ENCODE peak calls at places on chromosomes 16 and 17, in four cellular contexts. One of them, this sample, is unnamed.

GRCh38 chr17:79775635-79776034 is 2.3 kb upstream of the CBX2 start:
- DNase-seq in NCI-H460: peak
- DNase-seq in choroid plexus epithelial cell: no peak
- DNase-seq in B cell: no peak
- DNase-seq in this sample: no peak

GRCh38 chr16:2250652-2251280 is 621 bp downstream of the ECI1 start:
- DNase-seq in NCI-H460: no peak
- DNase-seq in choroid plexus epithelial cell: peak
- DNase-seq in B cell: peak
- DNase-seq in this sample: peak

GRCh38 chr16:46885960-46886763 is 2.0 kb downstream of the GPT2 start:
- DNase-seq in NCI-H460: no peak
- DNase-seq in choroid plexus epithelial cell: peak
- DNase-seq in B cell: no peak
- DNase-seq in this sample: peak

GRCh38 chr16:19375561-19376158 is 42.0 kb upstream of the TMC5 start:
- DNase-seq in NCI-H460: peak
- DNase-seq in choroid plexus epithelial cell: peak
- DNase-seq in B cell: peak
- DNase-seq in this sample: peak

GRCh38 chr16:82185012-82185411 is 15.0 kb upstream of the MPHOSPH6 start:
- DNase-seq in NCI-H460: no peak
- DNase-seq in choroid plexus epithelial cell: no peak
- DNase-seq in B cell: no peak
- DNase-seq in this sample: no peak

GRCh38 chr16:47574091-47575054 is 113.2 kb downstream of the PHKB start:
- DNase-seq in NCI-H460: no peak
- DNase-seq in choroid plexus epithelial cell: peak
- DNase-seq in B cell: no peak
- DNase-seq in this sample: peak

GRCh38 chr17:8956521-8956920 is 9.0 kb downstream of the PIK3R5 start:
- DNase-seq in NCI-H460: no peak
- DNase-seq in choroid plexus epithelial cell: no peak
- DNase-seq in B cell: no peak
- DNase-seq in this sample: no peak

GRCh38 chr16:71610936-71611871 is 14.8 kb upstream of the MARVELD3 start:
- DNase-seq in NCI-H460: peak
- DNase-seq in choroid plexus epithelial cell: peak
- DNase-seq in B cell: peak
- DNase-seq in this sample: peak

GRCh38 chr17:71269201-71269600 is 851.6 kb upstream of the SOX9 start:
- DNase-seq in NCI-H460: no peak
- DNase-seq in choroid plexus epithelial cell: no peak
- DNase-seq in B cell: no peak
- DNase-seq in this sample: no peak

GRCh38 chr17:34303606-34304005 is 15.6 kb upstream of the CCL8 start:
- DNase-seq in NCI-H460: no peak
- DNase-seq in choroid plexus epithelial cell: no peak
- DNase-seq in B cell: no peak
- DNase-seq in this sample: no peak

GRCh38 chr17:213286-214105 is 32.0 kb upstream of the DOC2B start:
- DNase-seq in NCI-H460: no peak
- DNase-seq in choroid plexus epithelial cell: no peak
- DNase-seq in B cell: no peak
- DNase-seq in this sample: no peak

GRCh38 chr16:89827383-89828198 is 684 bp upstream of the SPIRE2 start:
- DNase-seq in NCI-H460: peak
- DNase-seq in choroid plexus epithelial cell: peak
- DNase-seq in B cell: no peak
- DNase-seq in this sample: peak

GRCh38 chr16:27429981-27430441 is 28.0 kb downstream of the IL21R start:
- DNase-seq in NCI-H460: no peak
- DNase-seq in choroid plexus epithelial cell: no peak
- DNase-seq in B cell: no peak
- DNase-seq in this sample: no peak

GRCh38 chr16:25027781-25028180 is 12.6 kb upstream of the ARHGAP17 start:
- DNase-seq in NCI-H460: no peak
- DNase-seq in choroid plexus epithelial cell: no peak
- DNase-seq in B cell: no peak
- DNase-seq in this sample: no peak

GRCh38 chr16:49876716-49877129 is 20.8 kb upstream of the ZNF423 start:
- DNase-seq in NCI-H460: no peak
- DNase-seq in choroid plexus epithelial cell: peak
- DNase-seq in B cell: peak
- DNase-seq in this sample: peak

GRCh38 chr17:41377546-41377945 is 4.6 kb downstream of the KRT34 start:
- DNase-seq in NCI-H460: no peak
- DNase-seq in choroid plexus epithelial cell: peak
- DNase-seq in B cell: no peak
- DNase-seq in this sample: peak

GRCh38 chr17:7889166-7889584 is 586 bp downstream of the CHD3 start:
- DNase-seq in NCI-H460: peak
- DNase-seq in choroid plexus epithelial cell: peak
- DNase-seq in B cell: no peak
- DNase-seq in this sample: peak

GRCh38 chr16:71645450-71645849 is 19.5 kb downstream of the MARVELD3 start:
- DNase-seq in NCI-H460: peak
- DNase-seq in choroid plexus epithelial cell: peak
- DNase-seq in B cell: no peak
- DNase-seq in this sample: peak

GRCh38 chr16:48105456-48105855 is 50.3 kb downstream of the ABCC12 start:
- DNase-seq in NCI-H460: no peak
- DNase-seq in choroid plexus epithelial cell: no peak
- DNase-seq in B cell: no peak
- DNase-seq in this sample: no peak

GRCh38 chr17:2996208-2996855 is 67.1 kb downstream of the OR1D5 start:
- DNase-seq in NCI-H460: no peak
- DNase-seq in choroid plexus epithelial cell: no peak
- DNase-seq in B cell: no peak
- DNase-seq in this sample: peak

GRCh38 chr16:53631236-53631635 is 72.4 kb downstream of the RPGRIP1L start:
- DNase-seq in NCI-H460: no peak
- DNase-seq in choroid plexus epithelial cell: no peak
- DNase-seq in B cell: no peak
- DNase-seq in this sample: no peak

GRCh38 chr17:45747907-45748306 is 36.2 kb upstream of the CRHR1 start:
- DNase-seq in NCI-H460: no peak
- DNase-seq in choroid plexus epithelial cell: no peak
- DNase-seq in B cell: no peak
- DNase-seq in this sample: no peak

GRCh38 chr16:23434380-23434779 is 18.6 kb downstream of the COG7 start:
- DNase-seq in NCI-H460: peak
- DNase-seq in choroid plexus epithelial cell: peak
- DNase-seq in B cell: peak
- DNase-seq in this sample: peak

GRCh38 chr16:55393976-55394375 is 70.0 kb downstream of the IRX6 start:
- DNase-seq in NCI-H460: no peak
- DNase-seq in choroid plexus epithelial cell: no peak
- DNase-seq in B cell: no peak
- DNase-seq in this sample: no peak

GRCh38 chr16:67384778-67385510 is 8.4 kb downstream of the TPPP3 start:
- DNase-seq in NCI-H460: no peak
- DNase-seq in choroid plexus epithelial cell: no peak
- DNase-seq in B cell: no peak
- DNase-seq in this sample: no peak

GRCh38 chr17:1774390-1775176 is 12.7 kb downstream of the SERPINF1 start:
- DNase-seq in NCI-H460: no peak
- DNase-seq in choroid plexus epithelial cell: no peak
- DNase-seq in B cell: no peak
- DNase-seq in this sample: no peak

This sample was measured in EH.